ENCODE peak calls at places on chromosomes 1 and 21, in five cellular contexts. One of them, this sample, is unnamed.

GRCh38 chr1:226723640-226724532 is 15.2 kb downstream of the ITPKB start:
- DNase-seq in ascending aorta: no peak
- DNase-seq in left ventricle myocardium inferior: no peak
- DNase-seq in brain microvascular endothelial cell: peak; percentile 75
- DNase-seq in ovary: peak; percentile 74
- DNase-seq in this sample: no peak

GRCh38 chr1:216892581-216892980 is 169.4 kb upstream of the ESRRG start:
- DNase-seq in ascending aorta: no peak
- DNase-seq in brain microvascular endothelial cell: no peak
- DNase-seq in left ventricle myocardium inferior: no peak
- DNase-seq in ovary: no peak
- DNase-seq in this sample: no peak

GRCh38 chr1:14706656-14707055 is 108.2 kb downstream of the KAZN start:
- DNase-seq in left ventricle myocardium inferior: no peak
- DNase-seq in brain microvascular endothelial cell: no peak
- DNase-seq in ovary: no peak
- DNase-seq in ascending aorta: no peak
- DNase-seq in this sample: no peak

GRCh38 chr1:240234477-240235225 is 143.0 kb downstream of the FMN2 start:
- DNase-seq in brain microvascular endothelial cell: peak; percentile 23
- DNase-seq in left ventricle myocardium inferior: no peak
- DNase-seq in ovary: no peak
- DNase-seq in ascending aorta: no peak
- DNase-seq in this sample: no peak

GRCh38 chr1:3052501-3052900 is 16.5 kb upstream of the PRDM16 start:
- DNase-seq in left ventricle myocardium inferior: no peak
- DNase-seq in ascending aorta: no peak
- DNase-seq in ovary: no peak
- DNase-seq in brain microvascular endothelial cell: no peak
- DNase-seq in this sample: no peak

GRCh38 chr1:155015527-155016230 is 13.1 kb downstream of the ZBTB7B start:
- DNase-seq in ascending aorta: no peak
- DNase-seq in ovary: peak; percentile 31
- DNase-seq in brain microvascular endothelial cell: no peak
- DNase-seq in left ventricle myocardium inferior: no peak
- DNase-seq in this sample: no peak

GRCh38 chr21:44875341-44875740 is 1.9 kb upstream of the PTTG1IP start:
- DNase-seq in brain microvascular endothelial cell: no peak
- DNase-seq in ovary: no peak
- DNase-seq in left ventricle myocardium inferior: no peak
- DNase-seq in ascending aorta: no peak
- DNase-seq in this sample: no peak

GRCh38 chr1:240888039-240888786 is 276.3 kb upstream of the GREM2 start:
- DNase-seq in left ventricle myocardium inferior: no peak
- DNase-seq in ovary: no peak
- DNase-seq in brain microvascular endothelial cell: no peak
- DNase-seq in ascending aorta: no peak
- DNase-seq in this sample: no peak

GRCh38 chr1:174874337-174875053 is 125.3 kb upstream of the CACYBP start:
- DNase-seq in left ventricle myocardium inferior: no peak
- DNase-seq in ovary: no peak
- DNase-seq in brain microvascular endothelial cell: no peak
- DNase-seq in ascending aorta: no peak
- DNase-seq in this sample: no peak

GRCh38 chr1:211944733-211945500 is 90.4 kb downstream of the INTS7 start:
- DNase-seq in ovary: no peak
- DNase-seq in brain microvascular endothelial cell: no peak
- DNase-seq in left ventricle myocardium inferior: no peak
- DNase-seq in ascending aorta: no peak
- DNase-seq in this sample: no peak

GRCh38 chr1:20187103-20187812 is 940 bp upstream of the PLA2G2C start:
- DNase-seq in ovary: no peak
- DNase-seq in ascending aorta: no peak
- DNase-seq in left ventricle myocardium inferior: no peak
- DNase-seq in brain microvascular endothelial cell: no peak
- DNase-seq in this sample: no peak

GRCh38 chr1:70499695-70500094 is 88.6 kb downstream of the CTH start:
- DNase-seq in left ventricle myocardium inferior: no peak
- DNase-seq in brain microvascular endothelial cell: no peak
- DNase-seq in ovary: no peak
- DNase-seq in ascending aorta: no peak
- DNase-seq in this sample: no peak

GRCh38 chr1:191641420-191642215 is 516.6 kb upstream of the RGS18 start:
- DNase-seq in ovary: no peak
- DNase-seq in left ventricle myocardium inferior: no peak
- DNase-seq in brain microvascular endothelial cell: peak; percentile 95
- DNase-seq in ascending aorta: no peak
- DNase-seq in this sample: no peak

GRCh38 chr21:31710586-31710985 is 21.3 kb downstream of the SCAF4 start:
- DNase-seq in ovary: no peak
- DNase-seq in left ventricle myocardium inferior: no peak
- DNase-seq in ascending aorta: no peak
- DNase-seq in brain microvascular endothelial cell: no peak
- DNase-seq in this sample: peak; percentile 84

GRCh38 chr21:32300117-32300681 is 1.5 kb downstream of the MRAP start:
- DNase-seq in left ventricle myocardium inferior: no peak
- DNase-seq in brain microvascular endothelial cell: no peak
- DNase-seq in ascending aorta: no peak
- DNase-seq in ovary: no peak
- DNase-seq in this sample: no peak

GRCh38 chr1:151839457-151840409 is at the start of gene C2CD4D:
- DNase-seq in brain microvascular endothelial cell: no peak
- DNase-seq in ascending aorta: no peak
- DNase-seq in ovary: no peak
- DNase-seq in left ventricle myocardium inferior: peak; percentile 48
- DNase-seq in this sample: no peak

GRCh38 chr1:152942161-152942560 is 4.8 kb upstream of the SPRR5 start:
- DNase-seq in ascending aorta: no peak
- DNase-seq in left ventricle myocardium inferior: no peak
- DNase-seq in brain microvascular endothelial cell: no peak
- DNase-seq in ovary: no peak
- DNase-seq in this sample: no peak

GRCh38 chr1:75501565-75501964 is 109.3 kb downstream of the SLC44A5 start:
- DNase-seq in left ventricle myocardium inferior: no peak
- DNase-seq in brain microvascular endothelial cell: no peak
- DNase-seq in ovary: no peak
- DNase-seq in ascending aorta: no peak
- DNase-seq in this sample: no peak

GRCh38 chr1:91846007-91846620 is 39.8 kb downstream of the TGFBR3 start:
- DNase-seq in ovary: peak; percentile 63
- DNase-seq in left ventricle myocardium inferior: no peak
- DNase-seq in ascending aorta: no peak
- DNase-seq in brain microvascular endothelial cell: no peak
- DNase-seq in this sample: no peak

GRCh38 chr1:159921700-159922498 is 3.4 kb downstream of the TAGLN2 start:
- DNase-seq in ascending aorta: no peak
- DNase-seq in left ventricle myocardium inferior: no peak
- DNase-seq in ovary: peak; percentile 48
- DNase-seq in brain microvascular endothelial cell: no peak
- DNase-seq in this sample: no peak

GRCh38 chr1:159920202-159920601 is 5.1 kb downstream of the TAGLN2 start:
- DNase-seq in ascending aorta: no peak
- DNase-seq in brain microvascular endothelial cell: no peak
- DNase-seq in left ventricle myocardium inferior: no peak
- DNase-seq in ovary: no peak
- DNase-seq in this sample: no peak

GRCh38 chr1:159919236-159919865 is 6.0 kb downstream of the TAGLN2 start:
- DNase-seq in left ventricle myocardium inferior: no peak
- DNase-seq in brain microvascular endothelial cell: no peak
- DNase-seq in ovary: no peak
- DNase-seq in ascending aorta: no peak
- DNase-seq in this sample: no peak

GRCh38 chr1:159921251-159921650 is 4.1 kb downstream of the TAGLN2 start:
- DNase-seq in ascending aorta: no peak
- DNase-seq in left ventricle myocardium inferior: no peak
- DNase-seq in brain microvascular endothelial cell: no peak
- DNase-seq in ovary: no peak
- DNase-seq in this sample: no peak

DNA sequence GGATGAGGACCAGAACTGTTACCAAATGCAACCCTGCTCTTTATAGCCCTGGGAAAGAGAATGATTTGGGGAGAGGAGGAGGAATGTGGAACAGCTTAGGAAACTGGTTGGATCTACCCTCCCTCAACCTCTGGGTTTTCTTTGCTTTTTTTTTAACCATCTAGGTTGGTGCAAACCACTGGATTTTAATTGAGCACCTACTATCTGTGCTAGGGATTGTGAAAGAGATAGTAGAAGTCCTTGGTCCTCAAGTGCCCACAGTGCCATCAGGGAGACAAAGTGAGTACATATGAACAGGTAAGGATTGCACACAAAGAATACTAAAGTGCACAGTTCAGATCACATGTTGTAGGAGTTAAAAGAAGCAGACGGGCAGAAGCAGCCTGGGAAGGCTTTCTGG is 4.7 kb downstream of the TAGLN2 start:
- DNase-seq in left ventricle myocardium inferior: no peak
- DNase-seq in ascending aorta: no peak
- DNase-seq in ovary: no peak
- DNase-seq in brain microvascular endothelial cell: no peak
- DNase-seq in this sample: no peak
- H3K36me3 ChIP-seq in left ventricle myocardium inferior: peaks cover 47% of the 10 kb centered on the region
- H3K36me3 ChIP-seq in ascending aorta: peaks cover 30% of the 10 kb centered on the region
- H3K36me3 ChIP-seq in ovary: no peaks in the 10 kb centered on the region
- H3K36me3 ChIP-seq in brain microvascular endothelial cell: peaks cover 34% of the 10 kb centered on the region
- H3K36me3 ChIP-seq in this sample: peaks cover 21% of the 10 kb centered on the region

GRCh38 chr1:224727351-224727750 is 111.2 kb downstream of the CNIH3 start:
- DNase-seq in brain microvascular endothelial cell: no peak
- DNase-seq in left ventricle myocardium inferior: no peak
- DNase-seq in ascending aorta: no peak
- DNase-seq in ovary: no peak
- DNase-seq in this sample: no peak

GRCh38 chr1:224727851-224728250 is 111.7 kb downstream of the CNIH3 start:
- DNase-seq in brain microvascular endothelial cell: no peak
- DNase-seq in ovary: no peak
- DNase-seq in left ventricle myocardium inferior: no peak
- DNase-seq in ascending aorta: no peak
- DNase-seq in this sample: no peak

GRCh38 chr1:224730540-224730939 is 114.4 kb downstream of the CNIH3 start:
- DNase-seq in ovary: no peak
- DNase-seq in left ventricle myocardium inferior: no peak
- DNase-seq in brain microvascular endothelial cell: no peak
- DNase-seq in ascending aorta: no peak
- DNase-seq in this sample: no peak

GRCh38 chr1:224722838-224723237 is 106.7 kb downstream of the CNIH3 start:
- DNase-seq in left ventricle myocardium inferior: no peak
- DNase-seq in ovary: no peak
- DNase-seq in brain microvascular endothelial cell: no peak
- DNase-seq in ascending aorta: no peak
- DNase-seq in this sample: no peak

DNA sequence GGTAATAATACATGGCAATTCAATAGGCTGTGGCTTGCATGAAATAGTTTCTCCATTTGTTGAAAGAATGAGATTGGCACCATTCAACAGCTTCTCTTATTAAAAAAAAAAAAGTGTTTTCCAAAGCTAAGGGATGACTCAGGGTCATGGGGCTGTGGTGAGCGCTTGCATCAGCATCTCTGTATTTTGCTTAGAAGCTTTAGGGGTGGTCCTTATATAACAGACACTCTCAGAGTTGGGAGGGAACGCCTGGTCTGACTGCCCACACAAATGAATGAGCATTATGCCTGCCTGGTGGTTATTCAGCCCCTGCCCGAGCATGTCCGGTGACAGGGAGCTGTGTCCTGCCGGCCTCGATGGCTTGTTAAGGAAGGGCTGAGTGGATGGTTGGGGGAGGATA is 110.7 kb downstream of the CNIH3 start:
- DNase-seq in brain microvascular endothelial cell: peak; percentile 91
- DNase-seq in ascending aorta: peak; percentile 27
- DNase-seq in left ventricle myocardium inferior: no peak
- DNase-seq in ovary: no peak
- DNase-seq in this sample: peak; percentile 76
- H3K36me3 ChIP-seq in brain microvascular endothelial cell: no peaks in the 10 kb centered on the region
- H3K36me3 ChIP-seq in ascending aorta: no peaks in the 10 kb centered on the region
- H3K36me3 ChIP-seq in left ventricle myocardium inferior: no peaks in the 10 kb centered on the region
- H3K36me3 ChIP-seq in ovary: no peaks in the 10 kb centered on the region
- H3K36me3 ChIP-seq in this sample: no peaks in the 10 kb centered on the region

DNA sequence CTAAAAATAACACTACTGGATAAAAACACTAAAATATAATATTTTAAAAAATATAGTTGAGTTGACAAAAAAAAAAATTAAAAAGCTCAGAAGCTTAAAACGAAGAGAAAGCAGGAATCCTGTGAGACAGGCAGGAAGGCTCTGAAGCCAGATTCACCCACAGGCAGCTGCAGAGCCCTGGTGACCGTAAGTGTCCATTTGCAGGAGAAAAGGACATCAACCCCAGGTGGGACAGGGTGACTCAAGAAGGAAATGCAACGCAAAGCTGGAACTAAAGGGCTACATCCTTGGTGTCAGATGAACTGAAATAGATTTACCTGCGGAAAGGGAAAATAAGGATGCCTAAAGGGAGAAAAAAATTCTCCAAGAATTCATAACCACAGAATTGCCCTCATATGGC is 46.8 kb downstream of the USP24 start:
- DNase-seq in brain microvascular endothelial cell: no peak
- DNase-seq in left ventricle myocardium inferior: no peak
- DNase-seq in ascending aorta: no peak
- DNase-seq in ovary: no peak
- DNase-seq in this sample: no peak
- H3K36me3 ChIP-seq in brain microvascular endothelial cell: peaks cover 7% of the 10 kb centered on the region
- H3K36me3 ChIP-seq in left ventricle myocardium inferior: peaks cover 57% of the 10 kb centered on the region
- H3K36me3 ChIP-seq in ascending aorta: peaks cover 14% of the 10 kb centered on the region
- H3K36me3 ChIP-seq in ovary: no peaks in the 10 kb centered on the region
- H3K36me3 ChIP-seq in this sample: peaks cover 5% of the 10 kb centered on the region

GRCh38 chr1:77961392-77961791 is 17.5 kb downstream of the FUBP1 start:
- DNase-seq in ascending aorta: no peak
- DNase-seq in brain microvascular endothelial cell: no peak
- DNase-seq in ovary: no peak
- DNase-seq in left ventricle myocardium inferior: no peak
- DNase-seq in this sample: no peak
- H3K36me3 ChIP-seq in ascending aorta: peaks cover 74% of the 10 kb centered on the region
- H3K36me3 ChIP-seq in brain microvascular endothelial cell: peaks cover 88% of the 10 kb centered on the region
- H3K36me3 ChIP-seq in ovary: no peaks in the 10 kb centered on the region
- H3K36me3 ChIP-seq in left ventricle myocardium inferior: peaks cover 100% of the 10 kb centered on the region
- H3K36me3 ChIP-seq in this sample: peaks cover 13% of the 10 kb centered on the region